ENCODE peak calls at places on chromosome 18, in five cellular contexts. K, F, X, Y and N are unnamed samples.

GRCh38 chr18:51523671-51524070 is 326.2 kb upstream of the MEX3C start:
- DNase-seq in K (no peak), F (no peak), X (no peak), Y (no peak), N (no peak)

GRCh38 chr18:57194622-57195021 is 47.7 kb downstream of the BOD1L2 start:
- DNase-seq in K (no peak), F (no peak), X (no peak), Y (no peak), N (no peak)

GRCh38 chr18:5197032-5197434 is at the start of gene AKAIN1:
- DNase-seq in K (no peak), F (peak), X (peak), Y (peak), N (peak)

GRCh38 chr18:57931038-57931437 is 113.0 kb upstream of the NEDD4L start:
- DNase-seq in K (no peak), F (no peak), X (no peak), Y (no peak), N (no peak)

GRCh38 chr18:46474487-46475366 is 182.3 kb downstream of the LOXHD1 start:
- DNase-seq in K (no peak), F (no peak), X (no peak), Y (no peak), N (no peak)

GRCh38 chr18:25055076-25055475 is 296.9 kb downstream of the ZNF521 start:
- DNase-seq in K (no peak), F (no peak), X (peak), Y (no peak), N (no peak)

GRCh38 chr18:25832008-25832604 is 258.3 kb downstream of the SS18 start:
- DNase-seq in K (peak), F (peak), X (peak), Y (no peak), N (peak)

GRCh38 chr18:58781627-58782194 is 83.0 kb upstream of the ZNF532 start:
- DNase-seq in K (peak), F (no peak), X (peak), Y (peak), N (peak)

GRCh38 chr18:49168281-49168680 is 217.5 kb upstream of the SMAD7 start:
- DNase-seq in K (no peak), F (no peak), X (no peak), Y (no peak), N (no peak)

GRCh38 chr18:56083097-56083865 is 495.3 kb upstream of the TCF4 start:
- DNase-seq in K (no peak), F (peak), X (no peak), Y (no peak), N (no peak)

GRCh38 chr18:49447810-49448745 is 12.4 kb downstream of the DYM start:
- DNase-seq in K (no peak), F (no peak), X (peak), Y (no peak), N (no peak)

GRCh38 chr18:63342206-63342605 is 22.6 kb upstream of the BCL2 start:
- DNase-seq in K (no peak), F (no peak), X (no peak), Y (no peak), N (peak)

GRCh38 chr18:48817021-48817461 is 133.7 kb downstream of the SMAD7 start:
- DNase-seq in K (no peak), F (no peak), X (no peak), Y (no peak), N (no peak)

GRCh38 chr18:49566985-49567384 is 5.1 kb downstream of the LIPG start:
- DNase-seq in K (no peak), F (no peak), X (no peak), Y (no peak), N (no peak)

GRCh38 chr18:66316708-66317107 is 287.2 kb downstream of the CDH19 start:
- DNase-seq in K (no peak), F (no peak), X (no peak), Y (no peak), N (no peak)

GRCh38 chr18:67367540-67367939 is 149.0 kb downstream of the DSEL start:
- DNase-seq in K (no peak), F (no peak), X (no peak), Y (no peak), N (no peak)

GRCh38 chr18:56257215-56257614 is 381.2 kb downstream of the TXNL1 start:
- DNase-seq in K (no peak), F (no peak), X (peak), Y (no peak), N (no peak)

GRCh38 chr18:48488388-48488850 is 50.4 kb upstream of the CTIF start:
- DNase-seq in K (no peak), F (peak), X (peak), Y (no peak), N (no peak)

GRCh38 chr18:13371689-13372404 is 153.3 kb downstream of the LDLRAD4 start:
- DNase-seq in K (no peak), F (no peak), X (no peak), Y (no peak), N (no peak)

GRCh38 chr18:49227456-49227855 is 233.0 kb downstream of the DYM start:
- DNase-seq in K (no peak), F (no peak), X (no peak), Y (no peak), N (no peak)

GRCh38 chr18:33849731-33850130 is 271.7 kb downstream of the ASXL3 start:
- DNase-seq in K (no peak), F (no peak), X (no peak), Y (no peak), N (no peak)

GRCh38 chr18:59884331-59884730 is 15.5 kb upstream of the PMAIP1 start:
- DNase-seq in K (no peak), F (no peak), X (no peak), Y (no peak), N (no peak)

GRCh38 chr18:63181706-63182105 is 137.9 kb downstream of the BCL2 start:
- DNase-seq in K (no peak), F (no peak), X (no peak), Y (no peak), N (no peak)

GRCh38 chr18:73661457-73661856 is 486.2 kb downstream of the FBXO15 start:
- DNase-seq in K (no peak), F (no peak), X (no peak), Y (no peak), N (no peak)

GRCh38 chr18:64929026-64929425 is 780.1 kb upstream of the LINC00305 start:
- DNase-seq in K (no peak), F (no peak), X (no peak), Y (no peak), N (no peak)

GRCh38 chr18:25253136-25253535 is 98.8 kb downstream of the ZNF521 start:
- DNase-seq in K (no peak), F (no peak), X (no peak), Y (no peak), N (no peak)

GRCh38 chr18:9711361-9712129 is 3.4 kb downstream of the RAB31 start:
- DNase-seq in K (no peak), F (no peak), X (no peak), Y (no peak), N (peak)

GRCh38 chr18:38042496-38042895 is 476.9 kb upstream of the CELF4 start:
- DNase-seq in K (no peak), F (no peak), X (no peak), Y (no peak), N (no peak)

GRCh38 chr18:12253517-12254136 is 534 bp upstream of the CIDEA start:
- DNase-seq in K (no peak), F (no peak), X (no peak), Y (no peak), N (no peak)

GRCh38 chr18:13471971-13472628 is 253.5 kb downstream of the LDLRAD4 start:
- DNase-seq in K (no peak), F (no peak), X (no peak), Y (no peak), N (no peak)

GRCh38 chr18:23645561-23645960 is 17.1 kb downstream of the ANKRD29 start:
- DNase-seq in K (no peak), F (no peak), X (no peak), Y (no peak), N (no peak)